ENCODE peak calls at places on chromosomes 11 and 22, in seven cellular contexts. E, C, V, I, N, X and O are unnamed samples.

GRCh38 chr11:17298302-17298701 is 21.8 kb downstream of the NUCB2 start:
- DNase-seq in E (no peak), I (no peak), N (no peak), V (no peak), X (no peak), C (no peak), O (no peak)

GRCh38 chr22:30235687-30236170 is 10.8 kb downstream of the LIF start:
- DNase-seq in I (peak), X (peak), E (peak), V (peak), C (no peak), N (peak), O (no peak)

GRCh38 chr11:116730241-116730561 is 42.6 kb downstream of the BUD13 start:
- DNase-seq in N (no peak), E (no peak), X (no peak), C (no peak), V (no peak), I (no peak), O (no peak)

GRCh38 chr22:41987276-41987675 is 11.3 kb upstream of the WBP2NL start:
- DNase-seq in N (no peak), I (no peak), V (no peak), X (no peak), E (no peak), C (no peak), O (no peak)

GRCh38 chr22:43017525-43018290 is 2.8 kb upstream of the PACSIN2 start:
- DNase-seq in I (no peak), X (no peak), C (no peak), N (no peak), V (peak), E (no peak), O (no peak)

GRCh38 chr11:11486002-11486401 is 133.0 kb upstream of the CSNK2A3 start:
- DNase-seq in E (no peak), X (no peak), C (no peak), I (no peak), V (peak), N (no peak), O (no peak)

GRCh38 chr22:17733484-17733883 is 40.8 kb downstream of the BID start:
- DNase-seq in X (no peak), I (peak), E (peak), V (no peak), C (no peak), N (no peak), O (no peak)

GRCh38 chr22:17578129-17578754 is 14.9 kb downstream of the SLC25A18 start:
- DNase-seq in C (no peak), E (peak), I (peak), V (peak), N (peak), X (no peak), O (no peak)

GRCh38 chr11:31060880-31061279 is 308.7 kb downstream of the DCDC1 start:
- DNase-seq in N (peak), X (no peak), C (no peak), V (no peak), I (peak), E (no peak), O (no peak)

GRCh38 chr22:27405672-27406388 is 395.7 kb downstream of the MN1 start:
- DNase-seq in N (peak), X (no peak), C (peak), I (peak), V (no peak), E (peak), O (no peak)

GRCh38 chr11:68383976-68384501 is 71.6 kb downstream of the LRP5 start:
- DNase-seq in C (peak), N (peak), E (peak), I (peak), X (peak), V (peak), O (no peak)

GRCh38 chr11:119474682-119475596 is 52.0 kb upstream of the THY1 start:
- DNase-seq in C (peak), I (peak), X (peak), N (peak), E (peak), V (peak), O (no peak)

GRCh38 chr22:28817919-28818859 is 17.8 kb upstream of the XBP1 start:
- DNase-seq in X (no peak), V (peak), N (no peak), I (no peak), E (no peak), C (no peak), O (no peak)

GRCh38 chr22:25193548-25193947 is 6.1 kb upstream of the CRYBB3 start:
- DNase-seq in V (no peak), I (no peak), C (peak), N (no peak), X (no peak), E (no peak), O (no peak)

GRCh38 chr11:124075841-124076571 is 34.9 kb upstream of the OR10G7 start:
- DNase-seq in E (peak), X (no peak), N (no peak), C (no peak), V (no peak), I (no peak), O (no peak)

GRCh38 chr22:44403166-44403565 is 90.4 kb upstream of the SHISAL1 start:
- DNase-seq in X (no peak), V (peak), I (no peak), E (no peak), C (no peak), N (no peak), O (no peak)

GRCh38 chr11:105824494-105825013 is 197.5 kb downstream of the MSANTD4 start:
- DNase-seq in I (no peak), N (no peak), C (no peak), X (no peak), V (no peak), E (peak), O (no peak)

GRCh38 chr11:17347676-17348075 is 3.9 kb upstream of the NCR3LG1 start:
- DNase-seq in V (no peak), N (no peak), E (peak), C (no peak), X (no peak), I (no peak), O (no peak)

GRCh38 chr11:2582436-2582931 is 117.3 kb downstream of the KCNQ1OT1 start:
- DNase-seq in V (peak), C (no peak), E (no peak), X (no peak), I (no peak), N (no peak), O (peak)

GRCh38 chr22:43128928-43129424 is 14.2 kb downstream of the MCAT start:
- DNase-seq in E (no peak), X (no peak), V (no peak), C (no peak), I (no peak), N (no peak), O (no peak)

GRCh38 chr11:59141191-59141590 is 1.5 kb upstream of the FAM111A start:
- DNase-seq in E (no peak), X (no peak), V (no peak), C (no peak), I (no peak), N (no peak), O (no peak)

DNA sequence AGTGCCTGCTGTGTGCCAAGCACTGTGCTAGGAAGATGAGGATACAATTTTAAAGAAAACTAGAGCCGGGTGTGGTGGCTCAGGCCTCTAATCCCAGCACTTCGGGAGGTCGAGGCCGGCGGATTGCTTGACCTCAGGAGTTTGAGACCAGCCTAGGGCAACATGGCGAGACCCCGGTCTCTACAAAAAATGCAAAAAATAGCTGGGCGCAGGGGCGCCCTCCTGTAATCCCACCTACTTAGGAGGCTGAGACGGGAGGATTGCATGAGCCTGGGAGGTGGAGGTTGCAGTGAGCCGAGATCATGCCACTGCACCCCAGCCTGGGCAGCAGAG is 8.3 kb downstream of the TPBGL start:
- DNase-seq in X (no peak), I (no peak), E (no peak), V (no peak), C (no peak), N (no peak), O (no peak)
- TF ChIP-seq CTCF in X (no peak), I (no peak), E (no peak), V (peak), C (no peak), N (no peak), O (no peak)

DNA sequence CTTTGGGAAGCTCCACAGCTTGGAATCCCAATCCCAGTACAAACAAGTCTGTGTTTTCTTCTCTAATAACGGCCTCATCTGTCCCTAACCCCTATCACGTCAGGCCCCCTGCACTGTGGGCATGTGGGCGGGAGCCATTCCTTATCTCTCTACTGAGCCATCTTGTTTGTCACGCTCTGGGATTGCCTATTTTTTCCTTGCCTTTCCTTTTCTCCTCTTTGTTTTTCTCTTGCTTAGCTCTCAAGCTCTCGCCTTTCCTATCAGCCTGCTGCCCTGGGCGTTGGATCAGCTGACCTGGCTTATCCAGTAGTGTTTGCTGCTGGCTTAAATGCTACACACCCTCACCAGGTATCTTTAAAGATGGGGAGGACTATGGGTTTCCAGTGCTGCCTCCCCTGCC is 35.8 kb downstream of the ARHGAP1 start:
- DNase-seq in X (no peak), V (no peak), E (no peak), C (no peak), I (no peak), N (no peak), O (no peak)
- TF ChIP-seq CTCF in X (no peak), V (no peak), E (no peak), C (no peak), I (no peak), N (no peak), O (no peak)

GRCh38 chr11:61793084-61793828 is 545 bp downstream of the FEN1 start:
- DNase-seq in V (no peak), E (peak), X (no peak), N (no peak), I (no peak), C (no peak), O (no peak)
- TF ChIP-seq CTCF in V (no peak), E (no peak), X (no peak), N (no peak), I (no peak), C (no peak), O (no peak)

GRCh38 chr22:39173787-39174497 is 21.5 kb upstream of the CBX7 start:
- DNase-seq in C (no peak), X (no peak), I (no peak), N (no peak), V (no peak), E (no peak), O (no peak)

GRCh38 chr22:39174498-39175120 is 22.1 kb upstream of the CBX7 start:
- DNase-seq in I (peak), X (peak), E (peak), N (peak), C (peak), V (peak), O (peak)

GRCh38 chr22:39176673-39177455 is 24.4 kb upstream of the CBX7 start:
- DNase-seq in I (no peak), X (no peak), V (no peak), E (no peak), N (no peak), C (no peak), O (no peak)

GRCh38 chr22:39176067-39176621 is 23.7 kb upstream of the CBX7 start:
- DNase-seq in C (peak), N (peak), E (peak), I (peak), X (peak), V (peak), O (no peak)

GRCh38 chr22:39175127-39176066 is 22.9 kb upstream of the CBX7 start:
- DNase-seq in V (no peak), I (no peak), E (no peak), X (no peak), C (no peak), N (no peak), O (no peak)
- TF ChIP-seq CTCF in V (no peak), I (no peak), E (no peak), X (no peak), C (no peak), N (no peak), O (no peak)

GRCh38 chr11:20388096-20389055 is 860 bp downstream of the PRMT3 start:
- DNase-seq in N (peak), C (no peak), V (no peak), I (peak), X (no peak), E (peak), O (no peak)

DNA sequence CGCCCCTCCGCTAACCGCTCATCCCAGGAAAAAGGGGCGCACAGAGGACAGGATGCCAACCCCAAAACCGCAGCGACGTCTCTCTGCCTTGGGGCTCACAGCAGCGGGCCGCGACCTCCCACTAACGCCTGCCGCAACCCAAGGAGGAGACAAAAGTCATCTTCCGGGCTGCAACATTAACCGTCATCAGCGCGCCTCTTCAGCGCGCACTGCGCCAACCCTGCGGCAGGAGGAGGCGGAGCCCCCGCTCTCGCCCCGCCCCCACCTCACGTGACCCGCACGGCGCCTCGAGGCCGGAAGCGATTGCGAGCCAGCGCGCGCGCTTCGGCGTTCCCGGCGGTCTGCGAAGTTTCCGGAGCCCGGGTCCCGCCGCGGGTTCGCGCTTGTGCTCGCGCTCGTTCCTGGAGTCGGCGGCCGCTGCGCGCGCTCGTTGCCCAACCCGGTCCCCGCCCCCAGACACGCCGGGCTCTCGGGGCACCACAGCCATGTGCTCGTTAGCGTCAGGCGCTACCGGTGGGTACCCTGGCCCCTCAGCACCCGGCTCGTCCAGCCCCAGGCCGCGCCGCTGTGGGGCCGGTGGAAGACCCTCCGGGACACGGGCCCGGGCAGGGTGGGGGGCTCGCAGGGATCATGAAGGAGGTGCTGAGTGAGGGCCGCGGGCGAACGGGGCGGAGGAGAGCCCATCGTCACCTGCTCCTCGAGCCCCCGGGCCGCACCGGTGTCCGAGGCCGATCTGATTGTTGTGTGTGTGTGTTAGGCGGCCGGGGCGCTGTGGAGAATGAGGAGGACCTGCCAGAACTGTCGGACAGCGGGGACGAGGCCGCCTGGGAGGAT is at the start of gene PRMT3:
- DNase-seq in I (peak), N (peak), V (peak), X (peak), C (peak), E (peak), O (peak)
- TF ChIP-seq CTCF in I (no peak), N (no peak), V (peak), X (no peak), C (peak), E (no peak), O (peak)

DNA sequence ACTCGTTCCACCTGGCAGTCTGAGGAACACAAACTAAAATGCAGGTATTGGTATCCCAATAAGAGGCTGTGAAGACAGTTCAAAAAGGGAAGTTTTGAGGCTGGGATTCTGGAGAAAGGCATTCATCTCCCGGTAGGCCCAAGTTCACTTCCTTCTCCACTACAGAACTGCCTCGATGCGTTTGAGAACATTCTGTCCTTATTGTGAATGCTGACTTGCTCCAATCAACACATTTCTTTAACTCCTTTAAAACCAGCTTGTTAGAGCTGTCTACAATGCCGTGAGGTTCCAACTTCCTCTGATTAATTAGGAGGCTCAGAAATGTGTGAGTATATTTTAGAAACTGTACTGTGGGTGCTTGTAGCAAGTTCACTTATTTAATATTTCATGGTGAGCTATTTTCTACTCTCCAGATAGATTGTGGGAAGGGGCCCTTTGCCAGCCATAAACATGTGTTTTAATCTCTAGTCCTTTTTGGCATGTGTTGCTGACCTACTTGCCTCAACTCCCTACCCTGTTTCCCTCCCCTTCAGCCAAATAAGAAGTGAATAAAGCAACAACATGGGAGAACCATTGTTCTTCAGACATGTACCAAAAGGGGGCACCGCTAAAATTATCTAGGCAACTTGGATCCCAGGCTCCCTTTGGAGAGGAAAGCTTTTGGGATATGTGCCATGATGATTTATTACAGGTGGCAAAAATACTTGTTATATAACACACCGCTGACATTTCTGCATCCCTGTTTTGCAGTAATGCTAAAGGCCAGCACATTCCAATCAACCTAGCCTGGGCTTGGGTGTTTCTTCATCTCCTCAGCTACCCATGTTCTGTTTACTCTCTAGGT is 245.6 kb downstream of the BLID start:
- DNase-seq in I (peak), N (no peak), E (no peak), V (no peak), X (no peak), C (no peak), O (no peak)
- TF ChIP-seq CTCF in I (peak), N (peak), E (no peak), V (no peak), X (peak), C (no peak), O (no peak)

DNA sequence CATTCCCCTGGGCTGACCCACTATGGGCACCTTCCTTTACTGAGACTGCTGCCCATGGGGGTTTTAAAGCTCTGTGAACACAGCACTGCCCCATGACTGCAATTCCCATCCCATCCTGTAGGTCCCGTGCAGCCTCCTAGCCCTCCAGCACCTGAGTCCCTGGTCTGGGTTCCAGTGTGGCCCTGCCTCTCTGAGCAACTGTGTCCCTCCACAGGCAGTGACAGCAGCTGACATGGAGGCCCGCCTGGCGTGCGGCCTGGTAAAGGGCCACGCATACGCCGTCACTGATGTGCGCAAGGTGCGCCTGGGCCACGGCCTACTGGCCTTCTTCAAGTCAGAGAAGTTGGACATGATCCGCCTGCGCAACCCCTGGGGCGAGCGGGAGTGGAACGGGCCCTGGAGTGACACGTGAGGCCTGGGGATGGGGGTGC is 12.6 kb downstream of the OMP start:
- DNase-seq in X (no peak), C (no peak), I (no peak), N (no peak), V (no peak), E (no peak), O (no peak)
- TF ChIP-seq CTCF in X (peak), C (no peak), I (peak), N (peak), V (no peak), E (peak), O (peak)

DNA sequence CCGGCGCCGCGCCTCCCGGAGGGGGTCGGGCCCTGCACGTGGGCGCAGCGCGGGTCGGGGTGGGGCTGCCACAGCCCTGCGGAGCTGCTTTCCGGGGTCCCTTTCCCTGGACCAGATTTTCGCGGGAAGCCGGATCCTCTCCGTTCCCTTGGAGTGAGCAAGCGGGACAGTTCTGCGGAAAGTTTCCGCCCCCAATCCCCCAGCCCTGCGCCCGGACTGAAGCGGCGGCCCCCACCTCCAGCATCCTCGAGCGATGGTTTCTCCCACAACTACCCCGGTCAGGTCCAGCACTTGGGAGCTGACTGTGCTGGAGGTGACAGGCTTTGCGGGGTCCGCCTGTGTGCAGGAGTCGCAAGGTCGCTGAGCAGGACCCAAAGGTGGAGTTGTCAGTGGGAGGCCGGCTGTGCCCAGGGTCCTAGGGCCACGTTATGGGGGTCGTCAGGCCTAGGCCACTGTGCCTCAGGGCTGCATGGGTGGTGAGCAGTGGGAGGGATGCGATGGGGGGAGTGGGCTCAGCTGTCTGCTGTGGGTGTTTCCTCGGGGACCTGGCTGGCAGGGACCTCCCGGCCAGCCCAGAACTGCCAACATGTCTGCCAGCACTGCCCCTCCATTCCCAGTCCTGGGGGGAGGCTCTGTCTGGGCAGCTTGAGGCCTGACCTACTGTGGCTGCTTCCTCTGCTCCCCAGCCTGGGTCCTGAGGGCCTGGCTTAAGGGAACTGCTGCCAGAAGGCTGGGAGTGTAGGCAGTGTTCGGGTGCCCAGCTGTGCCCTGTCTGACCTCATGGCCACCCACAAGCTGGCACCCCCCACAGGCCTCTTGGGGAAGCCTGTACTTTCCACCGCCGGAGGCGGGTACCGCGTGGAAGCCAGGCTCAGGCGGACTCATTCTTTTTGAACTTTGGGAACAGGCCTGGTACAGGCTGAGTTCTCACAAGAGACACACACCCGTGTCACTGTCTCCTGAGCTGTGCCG is 726 bp downstream of the ST3GAL4 start:
- DNase-seq in C (no peak), X (no peak), I (peak), N (no peak), V (peak), E (peak), O (no peak)
- TF ChIP-seq CTCF in C (no peak), X (no peak), I (no peak), N (no peak), V (no peak), E (no peak), O (no peak)

GRCh38 chr22:37139762-37140161 is 10.0 kb downstream of the IL2RB start:
- DNase-seq in X (no peak), C (no peak), E (no peak), V (no peak), N (no peak), I (no peak), O (no peak)
- TF ChIP-seq CTCF in X (no peak), C (no peak), E (no peak), V (no peak), N (no peak), I (no peak), O (no peak)